ENCODE peak calls at places on chromosomes 11 and 22, in eight cellular contexts. J, B, G, E, S, Z, P and F are unnamed samples.

GRCh38 chr11:47991266-47991830 is 11.0 kb downstream of the PTPRJ start:
- DNase-seq in J (no peak), B (no peak), G (no peak), E (no peak), S (no peak), Z (no peak), P (no peak), F (peak)

GRCh38 chr11:123381817-123382554 is 48.1 kb upstream of the GRAMD1B start:
- DNase-seq in J (no peak), B (no peak), G (no peak), E (no peak), S (no peak), Z (no peak), P (no peak), F (peak)

GRCh38 chr11:112949781-112950575 is 11.2 kb upstream of the NCAM1 start:
- DNase-seq in J (no peak), B (no peak), G (no peak), E (no peak), S (no peak), Z (no peak), P (no peak), F (no peak)

GRCh38 chr22:44080936-44081853 is 57.1 kb downstream of the PARVB start:
- DNase-seq in J (peak), B (peak), G (peak), E (peak), S (peak), Z (peak), P (peak), F (peak)

GRCh38 chr11:69308936-69309799 is 15.2 kb downstream of the MYEOV start:
- DNase-seq in J (no peak), B (no peak), G (no peak), E (no peak), S (no peak), Z (no peak), P (no peak), F (peak)

GRCh38 chr11:10354389-10354788 is 49.5 kb downstream of the ADM start:
- DNase-seq in J (no peak), B (no peak), G (no peak), E (no peak), S (no peak), Z (no peak), P (no peak), F (no peak)

GRCh38 chr22:21800552-21801303 is 65.1 kb upstream of the YPEL1 start:
- DNase-seq in J (no peak), B (no peak), G (no peak), E (no peak), S (no peak), Z (no peak), P (no peak), F (no peak)

GRCh38 chr22:49992921-49993648 is 19.5 kb downstream of the IL17REL start:
- DNase-seq in J (peak), B (peak), G (peak), E (no peak), S (peak), Z (peak), P (no peak), F (peak)

GRCh38 chr22:43570531-43571144 is 158.8 kb downstream of the MPPED1 start:
- DNase-seq in J (no peak), B (no peak), G (no peak), E (no peak), S (no peak), Z (no peak), P (no peak), F (no peak)

GRCh38 chr11:64364911-64365310 is 5.9 kb downstream of the RPS6KA4 start:
- DNase-seq in J (no peak), B (no peak), G (no peak), E (no peak), S (no peak), Z (no peak), P (no peak), F (no peak)

GRCh38 chr22:27778299-27779090 is 23.1 kb downstream of the MN1 start:
- DNase-seq in J (no peak), B (no peak), G (peak), E (no peak), S (no peak), Z (no peak), P (no peak), F (no peak)

GRCh38 chr11:27242591-27242990 is 120.4 kb downstream of the CCDC34 start:
- DNase-seq in J (no peak), B (no peak), G (peak), E (no peak), S (no peak), Z (no peak), P (peak), F (no peak)

GRCh38 chr11:71488086-71488967 is 35.3 kb downstream of the NADSYN1 start:
- DNase-seq in J (peak), B (no peak), G (no peak), E (peak), S (no peak), Z (no peak), P (no peak), F (peak)

GRCh38 chr11:113419426-113420003 is 31.9 kb downstream of the ANKK1 start:
- DNase-seq in J (no peak), B (no peak), G (no peak), E (no peak), S (no peak), Z (peak), P (no peak), F (no peak)

GRCh38 chr22:22848364-22848866 is 39.2 kb upstream of the IGLL5 start:
- DNase-seq in J (peak), B (peak), G (peak), E (no peak), S (no peak), Z (peak), P (peak), F (peak)

GRCh38 chr11:78127408-78127807 is 12.0 kb downstream of the ALG8 start:
- DNase-seq in J (no peak), B (no peak), G (no peak), E (no peak), S (no peak), Z (no peak), P (no peak), F (no peak)

GRCh38 chr11:92838655-92839334 is 130.7 kb upstream of the MTNR1B start:
- DNase-seq in J (no peak), B (no peak), G (peak), E (no peak), S (no peak), Z (no peak), P (peak), F (no peak)

GRCh38 chr11:19557720-19558140 is 154.9 kb upstream of the NAV2 start:
- DNase-seq in J (peak), B (peak), G (peak), E (peak), S (peak), Z (peak), P (peak), F (peak)

GRCh38 chr11:99020324-99021225 is at the start of gene CNTN5:
- DNase-seq in J (no peak), B (peak), G (no peak), E (no peak), S (peak), Z (no peak), P (no peak), F (no peak)

GRCh38 chr11:8831861-8832260 is 79.1 kb upstream of the AKIP1 start:
- DNase-seq in J (no peak), B (no peak), G (no peak), E (no peak), S (no peak), Z (peak), P (no peak), F (no peak)

GRCh38 chr22:24529898-24530297 is 25.0 kb downstream of the GUCD1 start:
- DNase-seq in J (no peak), B (no peak), G (no peak), E (no peak), S (no peak), Z (no peak), P (no peak), F (no peak)

GRCh38 chr11:90753546-90753945 is 530.7 kb upstream of the CHORDC1 start:
- DNase-seq in J (no peak), B (no peak), G (no peak), E (no peak), S (no peak), Z (no peak), P (no peak), F (no peak)

GRCh38 chr11:12592283-12592682 is 81.9 kb upstream of the TEAD1 start:
- DNase-seq in J (no peak), B (no peak), G (no peak), E (no peak), S (no peak), Z (no peak), P (no peak), F (no peak)

GRCh38 chr22:23523746-23524145 is 56.3 kb downstream of the IGLL1 start:
- DNase-seq in J (no peak), B (no peak), G (no peak), E (no peak), S (no peak), Z (peak), P (no peak), F (no peak)

GRCh38 chr11:34926101-34926830 is 9.8 kb downstream of the PDHX start:
- DNase-seq in J (no peak), B (peak), G (peak), E (peak), S (no peak), Z (no peak), P (peak), F (no peak)

GRCh38 chr11:72760543-72761400 is 8.6 kb upstream of the ARAP1 start:
- DNase-seq in J (no peak), B (no peak), G (peak), E (peak), S (no peak), Z (no peak), P (no peak), F (no peak)

GRCh38 chr11:30935861-30936260 is 349.7 kb upstream of the MPPED2 start:
- DNase-seq in J (no peak), B (no peak), G (no peak), E (no peak), S (no peak), Z (no peak), P (no peak), F (no peak)

GRCh38 chr22:30573594-30574094 is 821 bp downstream of the GAL3ST1 start:
- DNase-seq in J (no peak), B (no peak), G (no peak), E (no peak), S (no peak), Z (no peak), P (no peak), F (no peak)

GRCh38 chr11:115817844-115818565 is 313.8 kb upstream of the CADM1 start:
- DNase-seq in J (no peak), B (no peak), G (no peak), E (no peak), S (no peak), Z (no peak), P (no peak), F (no peak)

GRCh38 chr22:37994049-37994448 is 9.7 kb upstream of the SOX10 start:
- DNase-seq in J (no peak), B (no peak), G (no peak), E (no peak), S (no peak), Z (no peak), P (no peak), F (no peak)

GRCh38 chr11:9748361-9748970 is 84.6 kb downstream of the SWAP70 start:
- DNase-seq in J (no peak), B (peak), G (peak), E (peak), S (no peak), Z (no peak), P (peak), F (peak)

GRCh38 chr22:44693756-44694155 is 8.2 kb upstream of the PRR5 start:
- DNase-seq in J (no peak), B (no peak), G (no peak), E (no peak), S (no peak), Z (no peak), P (no peak), F (no peak)

GRCh38 chr11:44939673-44940072 is 11.0 kb downstream of the TP53I11 start:
- DNase-seq in J (no peak), B (no peak), G (no peak), E (no peak), S (no peak), Z (no peak), P (no peak), F (no peak)

GRCh38 chr22:46063861-46064235 is 86.5 kb upstream of the PPARA start:
- DNase-seq in J (peak), B (no peak), G (no peak), E (no peak), S (no peak), Z (peak), P (no peak), F (peak)

GRCh38 chr11:34926831-34927132 is 10.4 kb downstream of the PDHX start:
- DNase-seq in J (no peak), B (no peak), G (peak), E (no peak), S (no peak), Z (no peak), P (no peak), F (no peak)

GRCh38 chr22:41772645-41773044 is 27.8 kb upstream of the CCDC134 start:
- DNase-seq in J (no peak), B (no peak), G (no peak), E (no peak), S (no peak), Z (no peak), P (no peak), F (no peak)